ENCODE peak calls at places on chromosome 10, in seven cellular contexts. One of them, this sample, is unnamed.

GRCh38 chr10:8050561-8051108 is 3.9 kb upstream of the GATA3 start:
- DNase-seq in mesothelial cell of epicardium: peak; percentile 71
- DNase-seq in hepatocyte: peak; percentile 86
- DNase-seq in HFFc6: no peak
- DNase-seq in esophagus squamous epithelium: no peak
- DNase-seq in AG04450: no peak
- DNase-seq in foreskin keratinocyte: peak; percentile 54
- DNase-seq in this sample: no peak

GRCh38 chr10:121532465-121532864 is 65.8 kb downstream of the FGFR2 start:
- DNase-seq in foreskin keratinocyte: peak; percentile 45
- DNase-seq in mesothelial cell of epicardium: no peak
- DNase-seq in HFFc6: no peak
- DNase-seq in AG04450: no peak
- DNase-seq in esophagus squamous epithelium: no peak
- DNase-seq in hepatocyte: no peak
- DNase-seq in this sample: no peak

GRCh38 chr10:62433901-62434300 is 59.7 kb downstream of the ZNF365 start:
- DNase-seq in mesothelial cell of epicardium: no peak
- DNase-seq in foreskin keratinocyte: peak; percentile 71
- DNase-seq in hepatocyte: no peak
- DNase-seq in AG04450: no peak
- DNase-seq in esophagus squamous epithelium: no peak
- DNase-seq in HFFc6: no peak
- DNase-seq in this sample: no peak

GRCh38 chr10:103079946-103080345 is 113.1 kb downstream of the NT5C2 start:
- DNase-seq in HFFc6: no peak
- DNase-seq in foreskin keratinocyte: no peak
- DNase-seq in hepatocyte: no peak
- DNase-seq in esophagus squamous epithelium: no peak
- DNase-seq in AG04450: no peak
- DNase-seq in mesothelial cell of epicardium: no peak
- DNase-seq in this sample: no peak

GRCh38 chr10:128028508-128029279 is 97.5 kb downstream of the MKI67 start:
- DNase-seq in AG04450: no peak
- DNase-seq in foreskin keratinocyte: no peak
- DNase-seq in hepatocyte: no peak
- DNase-seq in HFFc6: no peak
- DNase-seq in esophagus squamous epithelium: no peak
- DNase-seq in mesothelial cell of epicardium: no peak
- DNase-seq in this sample: no peak

GRCh38 chr10:89086801-89087513 is 96.4 kb downstream of the FAS start:
- DNase-seq in mesothelial cell of epicardium: no peak
- DNase-seq in HFFc6: peak; percentile 82
- DNase-seq in hepatocyte: no peak
- DNase-seq in AG04450: peak; percentile 43
- DNase-seq in foreskin keratinocyte: no peak
- DNase-seq in esophagus squamous epithelium: no peak
- DNase-seq in this sample: no peak

GRCh38 chr10:103476046-103476768 is 2.8 kb downstream of the CALHM3 start:
- DNase-seq in AG04450: no peak
- DNase-seq in esophagus squamous epithelium: no peak
- DNase-seq in HFFc6: no peak
- DNase-seq in foreskin keratinocyte: no peak
- DNase-seq in mesothelial cell of epicardium: no peak
- DNase-seq in hepatocyte: no peak
- DNase-seq in this sample: no peak

GRCh38 chr10:116120688-116121087 is 152.3 kb downstream of the GFRA1 start:
- DNase-seq in foreskin keratinocyte: no peak
- DNase-seq in HFFc6: no peak
- DNase-seq in esophagus squamous epithelium: no peak
- DNase-seq in hepatocyte: no peak
- DNase-seq in AG04450: no peak
- DNase-seq in mesothelial cell of epicardium: no peak
- DNase-seq in this sample: no peak

GRCh38 chr10:6507311-6507710 is 72.8 kb downstream of the PRKCQ start:
- DNase-seq in esophagus squamous epithelium: no peak
- DNase-seq in hepatocyte: no peak
- DNase-seq in HFFc6: no peak
- DNase-seq in AG04450: no peak
- DNase-seq in mesothelial cell of epicardium: no peak
- DNase-seq in foreskin keratinocyte: no peak
- DNase-seq in this sample: no peak

GRCh38 chr10:74900297-74900696 is 73.9 kb downstream of the KAT6B start:
- DNase-seq in hepatocyte: no peak
- DNase-seq in esophagus squamous epithelium: no peak
- DNase-seq in foreskin keratinocyte: no peak
- DNase-seq in AG04450: no peak
- DNase-seq in mesothelial cell of epicardium: no peak
- DNase-seq in HFFc6: no peak
- DNase-seq in this sample: no peak

GRCh38 chr10:107098326-107098725 is 66.2 kb downstream of the SORCS1 start:
- DNase-seq in esophagus squamous epithelium: no peak
- DNase-seq in mesothelial cell of epicardium: no peak
- DNase-seq in foreskin keratinocyte: no peak
- DNase-seq in AG04450: no peak
- DNase-seq in HFFc6: no peak
- DNase-seq in hepatocyte: no peak
- DNase-seq in this sample: no peak

GRCh38 chr10:16891375-16892313 is 74.4 kb upstream of the RSU1 start:
- DNase-seq in esophagus squamous epithelium: no peak
- DNase-seq in AG04450: peak; percentile 18
- DNase-seq in HFFc6: peak; percentile 92
- DNase-seq in mesothelial cell of epicardium: peak; percentile 48
- DNase-seq in hepatocyte: peak; percentile 52
- DNase-seq in foreskin keratinocyte: peak; percentile 98
- DNase-seq in this sample: peak; percentile 70

GRCh38 chr10:124701435-124701834 is 42.7 kb downstream of the FAM53B start:
- DNase-seq in esophagus squamous epithelium: no peak
- DNase-seq in AG04450: peak; percentile 11
- DNase-seq in HFFc6: no peak
- DNase-seq in hepatocyte: no peak
- DNase-seq in foreskin keratinocyte: no peak
- DNase-seq in mesothelial cell of epicardium: no peak
- DNase-seq in this sample: peak; percentile 96

GRCh38 chr10:57599440-57599839 is 668.3 kb downstream of the IPMK start:
- DNase-seq in mesothelial cell of epicardium: no peak
- DNase-seq in AG04450: no peak
- DNase-seq in HFFc6: no peak
- DNase-seq in foreskin keratinocyte: no peak
- DNase-seq in hepatocyte: no peak
- DNase-seq in esophagus squamous epithelium: no peak
- DNase-seq in this sample: no peak

GRCh38 chr10:99654791-99655190 is 4.5 kb upstream of the ENTPD7 start:
- DNase-seq in hepatocyte: no peak
- DNase-seq in AG04450: no peak
- DNase-seq in HFFc6: peak; percentile 80
- DNase-seq in foreskin keratinocyte: peak; percentile 99
- DNase-seq in mesothelial cell of epicardium: no peak
- DNase-seq in esophagus squamous epithelium: no peak
- DNase-seq in this sample: no peak

GRCh38 chr10:100021322-100021721 is 11.6 kb upstream of the DNMBP start:
- DNase-seq in hepatocyte: no peak
- DNase-seq in AG04450: no peak
- DNase-seq in HFFc6: no peak
- DNase-seq in esophagus squamous epithelium: no peak
- DNase-seq in mesothelial cell of epicardium: no peak
- DNase-seq in foreskin keratinocyte: no peak
- DNase-seq in this sample: no peak

DNA sequence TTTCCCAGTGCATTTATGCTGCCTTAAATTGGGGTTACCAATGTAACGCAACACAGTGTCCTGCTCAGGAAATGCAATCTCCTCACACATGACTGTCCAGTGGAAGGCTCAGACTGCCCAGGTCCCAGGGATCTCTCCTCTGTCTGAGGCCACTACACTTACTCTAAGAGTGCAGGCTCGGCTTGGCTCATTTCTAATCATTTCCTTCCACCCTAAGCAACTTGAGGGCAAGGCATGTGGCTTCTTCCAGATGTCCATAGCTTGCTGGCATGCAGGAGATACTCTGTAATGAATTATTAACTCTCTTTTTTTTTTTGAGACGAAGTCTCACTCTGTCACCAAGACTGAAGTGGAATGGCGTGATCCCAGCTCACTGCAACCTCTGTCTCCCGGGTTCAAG is 23.7 kb downstream of the PLAC9 start:
- DNase-seq in hepatocyte: no peak
- DNase-seq in esophagus squamous epithelium: no peak
- DNase-seq in mesothelial cell of epicardium: no peak
- DNase-seq in foreskin keratinocyte: no peak
- DNase-seq in AG04450: no peak
- DNase-seq in HFFc6: no peak
- DNase-seq in this sample: no peak
- TF ChIP-seq CTCF in hepatocyte: no peak
- TF ChIP-seq CTCF in esophagus squamous epithelium: no peak
- TF ChIP-seq CTCF in mesothelial cell of epicardium: no peak
- TF ChIP-seq CTCF in foreskin keratinocyte: no peak
- TF ChIP-seq CTCF in AG04450: no peak
- TF ChIP-seq CTCF in HFFc6: no peak
- TF ChIP-seq CTCF in this sample: no peak

GRCh38 chr10:110337906-110338305 is 33.2 kb upstream of the SMNDC1 start:
- DNase-seq in foreskin keratinocyte: no peak
- DNase-seq in HFFc6: peak; percentile 45
- DNase-seq in esophagus squamous epithelium: no peak
- DNase-seq in AG04450: no peak
- DNase-seq in mesothelial cell of epicardium: no peak
- DNase-seq in hepatocyte: no peak
- DNase-seq in this sample: no peak

GRCh38 chr10:110337401-110337800 is 32.7 kb upstream of the SMNDC1 start:
- DNase-seq in HFFc6: no peak
- DNase-seq in hepatocyte: no peak
- DNase-seq in AG04450: no peak
- DNase-seq in foreskin keratinocyte: no peak
- DNase-seq in mesothelial cell of epicardium: no peak
- DNase-seq in esophagus squamous epithelium: no peak
- DNase-seq in this sample: no peak

GRCh38 chr10:110335314-110336064 is 30.8 kb upstream of the SMNDC1 start:
- DNase-seq in AG04450: no peak
- DNase-seq in mesothelial cell of epicardium: no peak
- DNase-seq in hepatocyte: no peak
- DNase-seq in esophagus squamous epithelium: no peak
- DNase-seq in foreskin keratinocyte: no peak
- DNase-seq in HFFc6: no peak
- DNase-seq in this sample: no peak

GRCh38 chr10:110334061-110334656 is 29.4 kb upstream of the SMNDC1 start:
- DNase-seq in HFFc6: no peak
- DNase-seq in AG04450: no peak
- DNase-seq in mesothelial cell of epicardium: no peak
- DNase-seq in hepatocyte: no peak
- DNase-seq in foreskin keratinocyte: no peak
- DNase-seq in esophagus squamous epithelium: no peak
- DNase-seq in this sample: no peak

DNA sequence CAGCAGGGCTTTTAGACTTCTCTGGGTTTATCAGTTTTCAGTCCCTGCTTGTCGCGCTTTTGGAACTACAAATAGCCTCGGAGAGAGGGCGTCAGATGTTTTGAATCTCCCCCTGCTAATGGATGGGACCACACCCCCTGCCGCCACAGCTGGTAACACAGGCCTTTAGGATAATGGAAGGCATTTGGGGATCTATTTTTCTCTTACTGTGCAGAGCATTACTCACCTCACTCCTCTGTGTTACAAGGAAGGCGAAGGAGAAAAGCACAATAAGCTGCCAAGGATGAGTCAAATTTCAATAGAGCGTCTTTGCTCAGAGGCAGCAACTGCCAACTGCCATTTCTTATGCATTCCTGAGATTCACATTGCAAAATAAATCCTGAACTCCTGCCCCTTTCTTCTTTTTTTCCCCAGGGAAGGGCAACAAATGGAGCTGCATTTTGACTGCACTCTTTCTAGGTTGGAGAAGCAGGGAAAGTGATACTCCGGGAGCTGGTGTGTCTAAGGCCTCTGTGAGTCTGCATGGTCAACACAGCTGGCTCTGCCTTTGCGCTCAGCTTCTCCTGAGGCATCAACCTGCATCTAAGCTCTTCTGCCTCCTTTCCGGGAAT is 31.5 kb upstream of the SMNDC1 start:
- DNase-seq in HFFc6: peak; percentile 96
- DNase-seq in hepatocyte: peak; percentile 45
- DNase-seq in esophagus squamous epithelium: no peak
- DNase-seq in AG04450: peak; percentile 90
- DNase-seq in mesothelial cell of epicardium: no peak
- DNase-seq in foreskin keratinocyte: peak; percentile 92
- DNase-seq in this sample: peak; percentile 26
- TF ChIP-seq CTCF in HFFc6: peak; percentile 68
- TF ChIP-seq CTCF in hepatocyte: no peak
- TF ChIP-seq CTCF in esophagus squamous epithelium: no peak
- TF ChIP-seq CTCF in AG04450: peak; percentile 36
- TF ChIP-seq CTCF in mesothelial cell of epicardium: no peak
- TF ChIP-seq CTCF in foreskin keratinocyte: peak; percentile 54
- TF ChIP-seq CTCF in this sample: no peak

GRCh38 chr10:48444266-48444665 is 137.8 kb downstream of the MAPK8 start:
- DNase-seq in hepatocyte: peak; percentile 23
- DNase-seq in AG04450: no peak
- DNase-seq in HFFc6: peak; percentile 49
- DNase-seq in mesothelial cell of epicardium: no peak
- DNase-seq in foreskin keratinocyte: peak; percentile 25
- DNase-seq in esophagus squamous epithelium: no peak
- DNase-seq in this sample: peak; percentile 76
- TF ChIP-seq CTCF in hepatocyte: peak; percentile 20
- TF ChIP-seq CTCF in AG04450: peak; percentile 39
- TF ChIP-seq CTCF in HFFc6: peak; percentile 53
- TF ChIP-seq CTCF in mesothelial cell of epicardium: no peak
- TF ChIP-seq CTCF in foreskin keratinocyte: peak; percentile 73
- TF ChIP-seq CTCF in esophagus squamous epithelium: peak; percentile 20
- TF ChIP-seq CTCF in this sample: peak; percentile 58

GRCh38 chr10:76252733-76253132 is 821.3 kb downstream of the LRMDA start:
- DNase-seq in AG04450: peak; percentile 20
- DNase-seq in esophagus squamous epithelium: no peak
- DNase-seq in hepatocyte: no peak
- DNase-seq in foreskin keratinocyte: peak; percentile 7
- DNase-seq in mesothelial cell of epicardium: peak; percentile 48
- DNase-seq in HFFc6: no peak
- DNase-seq in this sample: no peak

GRCh38 chr10:76251773-76252617 is 820.6 kb downstream of the LRMDA start:
- DNase-seq in foreskin keratinocyte: peak; percentile 6
- DNase-seq in hepatocyte: peak; percentile 81
- DNase-seq in mesothelial cell of epicardium: peak; percentile 78
- DNase-seq in AG04450: peak; percentile 97
- DNase-seq in esophagus squamous epithelium: no peak
- DNase-seq in HFFc6: peak; percentile 81
- DNase-seq in this sample: peak; percentile 60

GRCh38 chr10:76245951-76246495 is 814.6 kb downstream of the LRMDA start:
- DNase-seq in mesothelial cell of epicardium: no peak
- DNase-seq in HFFc6: no peak
- DNase-seq in AG04450: no peak
- DNase-seq in foreskin keratinocyte: no peak
- DNase-seq in hepatocyte: no peak
- DNase-seq in esophagus squamous epithelium: no peak
- DNase-seq in this sample: no peak

GRCh38 chr10:76244061-76244686 is 812.8 kb downstream of the LRMDA start:
- DNase-seq in foreskin keratinocyte: no peak
- DNase-seq in HFFc6: no peak
- DNase-seq in AG04450: no peak
- DNase-seq in esophagus squamous epithelium: no peak
- DNase-seq in mesothelial cell of epicardium: no peak
- DNase-seq in hepatocyte: no peak
- DNase-seq in this sample: no peak

DNA sequence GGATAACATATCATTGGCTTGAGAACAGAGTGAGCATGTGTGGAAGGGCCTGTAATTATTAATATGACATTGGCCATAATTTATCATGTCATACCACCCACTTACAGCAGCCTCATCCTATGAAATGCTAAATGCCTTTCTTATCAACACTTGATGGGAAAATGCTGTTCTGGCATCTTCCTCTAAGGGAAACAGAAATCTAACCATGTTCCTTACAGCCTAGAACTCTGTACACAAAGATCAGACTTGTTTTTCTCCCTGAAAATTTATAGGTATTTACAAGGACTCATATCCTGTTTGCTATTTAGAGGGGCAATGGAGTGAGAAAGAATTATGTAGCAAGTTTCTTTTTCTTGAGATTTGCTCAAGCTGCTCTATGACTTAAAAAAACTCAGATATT is 817.4 kb downstream of the LRMDA start:
- DNase-seq in mesothelial cell of epicardium: no peak
- DNase-seq in AG04450: no peak
- DNase-seq in esophagus squamous epithelium: no peak
- DNase-seq in HFFc6: no peak
- DNase-seq in hepatocyte: no peak
- DNase-seq in foreskin keratinocyte: no peak
- DNase-seq in this sample: no peak
- TF ChIP-seq CTCF in mesothelial cell of epicardium: no peak
- TF ChIP-seq CTCF in AG04450: no peak
- TF ChIP-seq CTCF in esophagus squamous epithelium: no peak
- TF ChIP-seq CTCF in HFFc6: no peak
- TF ChIP-seq CTCF in hepatocyte: no peak
- TF ChIP-seq CTCF in foreskin keratinocyte: no peak
- TF ChIP-seq CTCF in this sample: no peak